ENCODE peak calls at places on chromosomes 2 and 18, in four cellular contexts. One of them, this sample, is unnamed.

GRCh38 chr2:50126845-50127244 is 905.1 kb downstream of the NRXN1 start:
- DNase-seq in CD4-positive, alpha-beta memory T cell: no peak
- DNase-seq in astrocyte of the spinal cord: no peak
- DNase-seq in fibroblast of mammary gland: no peak
- DNase-seq in this sample: no peak

GRCh38 chr18:77170850-77171410 is 38.3 kb upstream of the MBP start:
- DNase-seq in astrocyte of the spinal cord: no peak
- DNase-seq in fibroblast of mammary gland: no peak
- DNase-seq in CD4-positive, alpha-beta memory T cell: no peak
- DNase-seq in this sample: no peak

GRCh38 chr2:102106133-102106556 is 36.4 kb upstream of the IL1R1 start:
- DNase-seq in fibroblast of mammary gland: peak
- DNase-seq in CD4-positive, alpha-beta memory T cell: no peak
- DNase-seq in astrocyte of the spinal cord: peak
- DNase-seq in this sample: no peak

GRCh38 chr2:46780411-46780800 is 135.2 kb downstream of the MCFD2 start:
- DNase-seq in fibroblast of mammary gland: no peak
- DNase-seq in CD4-positive, alpha-beta memory T cell: no peak
- DNase-seq in astrocyte of the spinal cord: no peak
- DNase-seq in this sample: no peak

GRCh38 chr18:63378919-63379638 is 12.1 kb upstream of the KDSR start:
- DNase-seq in fibroblast of mammary gland: no peak
- DNase-seq in astrocyte of the spinal cord: peak
- DNase-seq in CD4-positive, alpha-beta memory T cell: no peak
- DNase-seq in this sample: no peak

GRCh38 chr2:101770672-101771071 is 73.2 kb downstream of the MAP4K4 start:
- DNase-seq in CD4-positive, alpha-beta memory T cell: no peak
- DNase-seq in astrocyte of the spinal cord: no peak
- DNase-seq in fibroblast of mammary gland: peak
- DNase-seq in this sample: no peak

GRCh38 chr2:13005761-13006336 is 289.1 kb downstream of the TRIB2 start:
- DNase-seq in CD4-positive, alpha-beta memory T cell: no peak
- DNase-seq in fibroblast of mammary gland: peak
- DNase-seq in astrocyte of the spinal cord: peak
- DNase-seq in this sample: no peak

GRCh38 chr2:200447139-200447855 is 62.6 kb downstream of the KCTD18 start:
- DNase-seq in fibroblast of mammary gland: no peak
- DNase-seq in astrocyte of the spinal cord: no peak
- DNase-seq in CD4-positive, alpha-beta memory T cell: no peak
- DNase-seq in this sample: no peak

GRCh38 chr2:174939046-174939445 is 66.1 kb downstream of the CHN1 start:
- DNase-seq in CD4-positive, alpha-beta memory T cell: no peak
- DNase-seq in fibroblast of mammary gland: peak
- DNase-seq in astrocyte of the spinal cord: peak
- DNase-seq in this sample: no peak

GRCh38 chr2:128347701-128348504 is 29.2 kb upstream of the HS6ST1 start:
- DNase-seq in CD4-positive, alpha-beta memory T cell: no peak
- DNase-seq in fibroblast of mammary gland: peak
- DNase-seq in astrocyte of the spinal cord: peak
- DNase-seq in this sample: no peak

GRCh38 chr2:862723-863466 is 87.8 kb upstream of the SNTG2 start:
- DNase-seq in fibroblast of mammary gland: no peak
- DNase-seq in CD4-positive, alpha-beta memory T cell: no peak
- DNase-seq in astrocyte of the spinal cord: no peak
- DNase-seq in this sample: no peak

GRCh38 chr2:73103018-73103542 is 9.7 kb downstream of the RAB11FIP5 start:
- DNase-seq in CD4-positive, alpha-beta memory T cell: no peak
- DNase-seq in astrocyte of the spinal cord: no peak
- DNase-seq in fibroblast of mammary gland: no peak
- DNase-seq in this sample: no peak

GRCh38 chr2:227657204-227657845 is 9.3 kb upstream of the SCYGR5 start:
- DNase-seq in CD4-positive, alpha-beta memory T cell: no peak
- DNase-seq in astrocyte of the spinal cord: peak
- DNase-seq in fibroblast of mammary gland: peak
- DNase-seq in this sample: no peak

GRCh38 chr2:18369750-18370149 is 190.7 kb downstream of the RDH14 start:
- DNase-seq in astrocyte of the spinal cord: peak
- DNase-seq in fibroblast of mammary gland: peak
- DNase-seq in CD4-positive, alpha-beta memory T cell: no peak
- DNase-seq in this sample: no peak

GRCh38 chr2:209638346-209638745 is 133.3 kb upstream of the UNC80 start:
- DNase-seq in fibroblast of mammary gland: peak
- DNase-seq in CD4-positive, alpha-beta memory T cell: no peak
- DNase-seq in astrocyte of the spinal cord: peak
- DNase-seq in this sample: no peak

GRCh38 chr18:49006641-49007136 is 55.9 kb upstream of the SMAD7 start:
- DNase-seq in astrocyte of the spinal cord: peak
- DNase-seq in CD4-positive, alpha-beta memory T cell: no peak
- DNase-seq in fibroblast of mammary gland: no peak
- DNase-seq in this sample: no peak

DNA sequence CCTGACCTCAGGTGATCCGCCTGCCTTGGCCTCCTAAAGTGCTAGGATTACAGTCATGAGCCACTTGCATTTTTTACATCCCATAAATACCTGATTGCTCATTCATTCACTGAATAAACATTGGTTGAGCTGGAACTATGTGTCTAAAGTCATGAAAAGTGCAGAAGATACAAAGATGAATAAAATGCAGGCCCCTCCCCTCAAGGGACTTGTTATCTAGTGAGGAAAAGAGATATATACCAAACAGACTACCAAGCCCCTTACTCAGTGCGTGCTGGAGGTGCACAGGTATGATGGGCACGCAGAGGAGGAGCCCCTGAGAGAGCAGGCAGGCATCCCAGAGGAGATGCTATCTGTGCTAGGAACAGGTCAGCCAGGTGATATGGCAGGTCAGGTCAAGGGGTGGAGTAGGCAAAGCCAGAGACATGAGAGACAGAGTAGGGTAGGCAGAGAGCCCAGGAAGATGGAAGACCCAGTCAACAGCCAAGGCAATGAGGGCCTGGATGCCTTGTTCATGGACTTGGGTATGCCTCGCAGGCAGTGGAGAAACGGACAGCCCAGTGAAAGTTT is 7.7 kb downstream of the FHL2 start:
- DNase-seq in fibroblast of mammary gland: peak
- DNase-seq in CD4-positive, alpha-beta memory T cell: no peak
- DNase-seq in astrocyte of the spinal cord: peak
- DNase-seq in this sample: no peak
- H3K4me3 ChIP-seq in fibroblast of mammary gland: no peak
- H3K4me3 ChIP-seq in CD4-positive, alpha-beta memory T cell: no peak
- H3K4me3 ChIP-seq in astrocyte of the spinal cord: no peak
- H3K4me3 ChIP-seq in this sample: no peak

GRCh38 chr2:28400434-28400833 is 7.8 kb downstream of the FOSL2 start:
- DNase-seq in fibroblast of mammary gland: no peak
- DNase-seq in CD4-positive, alpha-beta memory T cell: no peak
- DNase-seq in astrocyte of the spinal cord: no peak
- DNase-seq in this sample: no peak
- H3K4me3 ChIP-seq in fibroblast of mammary gland: no peak
- H3K4me3 ChIP-seq in CD4-positive, alpha-beta memory T cell: no peak
- H3K4me3 ChIP-seq in astrocyte of the spinal cord: no peak
- H3K4me3 ChIP-seq in this sample: no peak

GRCh38 chr2:79432731-79433146 is 80.1 kb upstream of the CTNNA2 start:
- DNase-seq in CD4-positive, alpha-beta memory T cell: no peak
- DNase-seq in fibroblast of mammary gland: no peak
- DNase-seq in astrocyte of the spinal cord: no peak
- DNase-seq in this sample: no peak

GRCh38 chr2:79434362-79434761 is 78.5 kb upstream of the CTNNA2 start:
- DNase-seq in astrocyte of the spinal cord: no peak
- DNase-seq in fibroblast of mammary gland: no peak
- DNase-seq in CD4-positive, alpha-beta memory T cell: no peak
- DNase-seq in this sample: no peak

GRCh38 chr2:79437416-79438281 is 75.2 kb upstream of the CTNNA2 start:
- DNase-seq in astrocyte of the spinal cord: peak
- DNase-seq in fibroblast of mammary gland: no peak
- DNase-seq in CD4-positive, alpha-beta memory T cell: no peak
- DNase-seq in this sample: no peak
- H3K4me3 ChIP-seq in astrocyte of the spinal cord: peak
- H3K4me3 ChIP-seq in fibroblast of mammary gland: no peak
- H3K4me3 ChIP-seq in CD4-positive, alpha-beta memory T cell: no peak
- H3K4me3 ChIP-seq in this sample: no peak

GRCh38 chr18:74436158-74436755 is 20.9 kb downstream of the DIPK1C start:
- DNase-seq in astrocyte of the spinal cord: no peak
- DNase-seq in CD4-positive, alpha-beta memory T cell: no peak
- DNase-seq in fibroblast of mammary gland: no peak
- DNase-seq in this sample: no peak
- H3K4me3 ChIP-seq in astrocyte of the spinal cord: no peak
- H3K4me3 ChIP-seq in CD4-positive, alpha-beta memory T cell: no peak
- H3K4me3 ChIP-seq in fibroblast of mammary gland: no peak
- H3K4me3 ChIP-seq in this sample: no peak

GRCh38 chr2:197241153-197241552 is 69.4 kb downstream of the ANKRD44 start:
- DNase-seq in CD4-positive, alpha-beta memory T cell: no peak
- DNase-seq in astrocyte of the spinal cord: no peak
- DNase-seq in fibroblast of mammary gland: no peak
- DNase-seq in this sample: no peak
- H3K4me3 ChIP-seq in CD4-positive, alpha-beta memory T cell: peak
- H3K4me3 ChIP-seq in astrocyte of the spinal cord: no peak
- H3K4me3 ChIP-seq in fibroblast of mammary gland: no peak
- H3K4me3 ChIP-seq in this sample: no peak

GRCh38 chr2:27799646-27800010 is 28.1 kb downstream of the MRPL33 start:
- DNase-seq in astrocyte of the spinal cord: no peak
- DNase-seq in CD4-positive, alpha-beta memory T cell: no peak
- DNase-seq in fibroblast of mammary gland: no peak
- DNase-seq in this sample: no peak
- H3K4me3 ChIP-seq in astrocyte of the spinal cord: no peak
- H3K4me3 ChIP-seq in CD4-positive, alpha-beta memory T cell: no peak
- H3K4me3 ChIP-seq in fibroblast of mammary gland: no peak
- H3K4me3 ChIP-seq in this sample: no peak

GRCh38 chr18:56639094-56639361 is 636 bp upstream of the TXNL1 start:
- DNase-seq in fibroblast of mammary gland: no peak
- DNase-seq in astrocyte of the spinal cord: no peak
- DNase-seq in CD4-positive, alpha-beta memory T cell: peak
- DNase-seq in this sample: no peak
- H3K4me3 ChIP-seq in fibroblast of mammary gland: peak
- H3K4me3 ChIP-seq in astrocyte of the spinal cord: peak
- H3K4me3 ChIP-seq in CD4-positive, alpha-beta memory T cell: peak
- H3K4me3 ChIP-seq in this sample: peak

This sample was measured in GM06990.